ENCODE peak calls at places on chromosomes 12 and 14, in five cellular contexts. Z is GM12878, R is SK-N-SH, S is H1, I is K562. N is an unnamed sample.

GRCh38 chr14:67358914-67359313 is 690 bp downstream of the ATP6V1D start:
- DNase-seq in Z (no peak), R (no peak), S (no peak), I (no peak), N (no peak)

GRCh38 chr14:105616802-105617192 is 90.4 kb downstream of the TMEM121 start:
- DNase-seq in Z (no peak), R (no peak), S (no peak), I (no peak), N (no peak)

GRCh38 chr14:53620325-53620716 is 336.3 kb downstream of the BMP4 start:
- DNase-seq in Z (no peak), R (no peak), S (no peak), I (no peak), N (no peak)

GRCh38 chr12:55736780-55737580 is 5.9 kb upstream of the GDF11 start:
- DNase-seq in Z (no peak), R (peak), S (no peak), I (peak), N (peak)

GRCh38 chr14:23285530-23286019 is 357 bp downstream of the HOMEZ start:
- DNase-seq in Z (no peak), R (no peak), S (no peak), I (no peak), N (no peak)

GRCh38 chr12:53508534-53509199 is 1.4 kb upstream of the NPFF start:
- DNase-seq in Z (peak), R (peak), S (peak), I (peak), N (peak)

GRCh38 chr12:27999970-28000369 is 27.4 kb upstream of the PTHLH start:
- DNase-seq in Z (no peak), R (no peak), S (no peak), I (no peak), N (no peak)

GRCh38 chr14:68938515-68939423 is 40.3 kb downstream of the ACTN1 start:
- DNase-seq in Z (no peak), R (peak), S (no peak), I (no peak), N (peak)

GRCh38 chr12:76220980-76221379 is 127.2 kb downstream of the BBS10 start:
- DNase-seq in Z (no peak), R (no peak), S (no peak), I (no peak), N (no peak)

GRCh38 chr14:28143340-28143739 is 623.2 kb upstream of the FOXG1 start:
- DNase-seq in Z (no peak), R (no peak), S (no peak), I (no peak), N (no peak)

GRCh38 chr14:37587881-37588666 is 7.0 kb downstream of the FOXA1 start:
- DNase-seq in Z (no peak), R (no peak), S (no peak), I (no peak), N (peak)

GRCh38 chr14:45247427-45247826 is 5.6 kb downstream of the MIS18BP1 start:
- DNase-seq in Z (no peak), R (no peak), S (no peak), I (no peak), N (peak)

GRCh38 chr14:30573203-30573814 is 14.4 kb downstream of the G2E3 start:
- DNase-seq in Z (no peak), R (no peak), S (no peak), I (no peak), N (no peak)

GRCh38 chr12:24719293-24719721 is 229.6 kb downstream of the BCAT1 start:
- DNase-seq in Z (no peak), R (no peak), S (no peak), I (no peak), N (no peak)

GRCh38 chr12:56346663-56347062 is 8.0 kb downstream of the IL23A start:
- DNase-seq in Z (no peak), R (no peak), S (no peak), I (no peak), N (no peak)

GRCh38 chr14:63192085-63192484 is 12.2 kb upstream of the RHOJ start:
- DNase-seq in Z (no peak), R (no peak), S (no peak), I (no peak), N (no peak)

GRCh38 chr12:76032043-76032981 is 736 bp upstream of the PHLDA1 start:
- DNase-seq in Z (peak), R (peak), S (no peak), I (peak), N (peak)

GRCh38 chr14:93023039-93023438 is 92.7 kb downstream of the ITPK1 start:
- DNase-seq in Z (no peak), R (peak), S (no peak), I (peak), N (peak)

GRCh38 chr12:53695148-53696138 is 19.6 kb upstream of the ATP5MC2 start:
- DNase-seq in Z (no peak), R (peak), S (no peak), I (peak), N (no peak)

GRCh38 chr12:47033081-47033480 is 46.3 kb upstream of the PCED1B start:
- DNase-seq in Z (no peak), R (no peak), S (no peak), I (no peak), N (no peak)

GRCh38 chr14:22928237-22929103 is 706 bp downstream of the PRMT5 start:
- DNase-seq in Z (no peak), R (no peak), S (no peak), I (no peak), N (no peak)

GRCh38 chr12:129294868-129295267 is 441.6 kb downstream of the GLT1D1 start:
- DNase-seq in Z (no peak), R (no peak), S (no peak), I (no peak), N (no peak)

GRCh38 chr12:29428630-29429029 is 47.7 kb upstream of the ERGIC2 start:
- DNase-seq in Z (peak), R (no peak), S (no peak), I (no peak), N (no peak)

GRCh38 chr12:65651060-65651459 is 173.2 kb upstream of the HMGA2 start:
- DNase-seq in Z (no peak), R (no peak), S (no peak), I (no peak), N (no peak)

GRCh38 chr12:68483592-68484373 is 126.9 kb upstream of the RAP1B start:
- DNase-seq in Z (no peak), R (no peak), S (no peak), I (no peak), N (no peak)

GRCh38 chr14:47438650-47439140 is 236.7 kb downstream of the MDGA2 start:
- DNase-seq in Z (no peak), R (no peak), S (no peak), I (no peak), N (no peak)

GRCh38 chr14:81200041-81200440 is 20.7 kb downstream of the GTF2A1 start:
- DNase-seq in Z (no peak), R (no peak), S (no peak), I (no peak), N (no peak)

GRCh38 chr12:28830491-28830890 is 318.6 kb upstream of the FAR2 start:
- DNase-seq in Z (no peak), R (no peak), S (peak), I (no peak), N (no peak)

GRCh38 chr12:12294215-12295005 is 27.6 kb upstream of the LRP6 start:
- DNase-seq in Z (no peak), R (no peak), S (no peak), I (no peak), N (no peak)

GRCh38 chr14:69002069-69002468 is 23.0 kb upstream of the ACTN1 start:
- DNase-seq in Z (no peak), R (no peak), S (no peak), I (peak), N (peak)

GRCh38 chr14:71753126-71753830 is 179.0 kb upstream of the RGS6 start:
- DNase-seq in Z (peak), R (peak), S (peak), I (peak), N (peak)
- TF ChIP-seq POLR2AphosphoS5 in Z (no peak), R (no peak), S (no peak), I (no peak), N (no peak)

DNA sequence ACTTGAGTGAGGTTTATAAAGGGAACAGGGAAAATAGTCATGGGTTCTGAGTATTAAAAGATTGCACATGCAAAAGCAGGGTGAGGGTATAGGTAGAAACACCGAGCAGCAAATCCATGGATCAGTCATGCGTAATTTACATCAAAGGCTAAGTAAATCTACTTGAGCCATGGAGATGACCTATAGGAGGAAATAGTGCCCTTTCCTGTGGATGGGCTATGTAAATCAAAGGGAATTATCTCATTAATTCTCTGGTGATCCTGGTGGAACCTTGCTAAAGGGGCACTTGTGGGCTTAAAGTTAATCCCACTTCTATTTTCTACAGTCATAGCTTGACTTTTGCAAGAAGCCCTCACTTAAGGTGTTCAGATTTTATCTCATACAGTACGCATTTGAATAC is 54.4 kb downstream of the BICDL1 start:
- DNase-seq in Z (no peak), R (no peak), S (no peak), I (no peak), N (no peak)
- TF ChIP-seq USF2 in Z (no peak), R (no peak), S (no peak), I (no peak), N (no peak)

GRCh38 chr12:120161852-120162251 is 32.7 kb downstream of the GCN1 start:
- DNase-seq in Z (no peak), R (no peak), S (no peak), I (no peak), N (no peak)
- TF ChIP-seq POLR2AphosphoS5 in Z (peak), R (no peak), S (no peak), I (peak), N (no peak)

GRCh38 chr14:100584056-100585031 is 2.9 kb downstream of the BEGAIN start:
- DNase-seq in Z (no peak), R (no peak), S (no peak), I (peak), N (no peak)
- TF ChIP-seq USF2 in Z (no peak), R (no peak), S (no peak), I (no peak), N (no peak)

DNA sequence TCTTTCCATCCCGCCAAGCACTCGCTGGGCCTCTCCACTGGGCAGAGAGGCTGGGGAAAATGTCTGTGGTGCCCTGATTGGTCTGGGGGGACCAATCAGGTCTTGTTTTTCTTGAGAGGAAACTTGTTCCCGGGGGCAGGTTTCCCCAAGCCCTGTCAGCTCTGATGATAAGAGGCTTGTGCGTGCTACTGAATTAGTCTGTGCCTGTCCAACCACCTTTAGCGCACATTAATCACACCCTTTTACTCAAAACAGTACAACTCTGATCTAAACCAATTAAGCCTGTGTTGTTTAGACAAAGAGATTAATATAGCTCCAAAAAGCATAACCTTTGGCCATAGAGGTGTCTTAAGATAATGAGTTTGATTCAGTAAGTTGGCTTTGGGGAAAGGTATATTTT is 580.4 kb downstream of the VRK1 start:
- DNase-seq in Z (no peak), R (no peak), S (no peak), I (no peak), N (no peak)
- TF ChIP-seq POLR2AphosphoS5 in Z (no peak), R (no peak), S (no peak), I (no peak), N (no peak)